ENCODE peak calls at places on chromosomes 16 and 17, in eight cellular contexts. O is HTR-8/SVneo; I is stimulated activated CD4-positive, alpha-beta T cell treated with anti-CD3 and anti-CD28 coated beads, Interleukin-4, amount 100 ng/mL, for 24 hours; K is effector memory CD8-positive, alpha-beta T cell; X is mucosa of descending colon; F is brain microvascular endothelial cell; V is transverse colon; D is NCI-H1092. E is an unnamed sample.

GRCh38 chr16:58127634-58128033 is 1.5 kb downstream of the CFAP20 start:
- DNase-seq in X (no peak), O (no peak), V (no peak), D (no peak), K (no peak), F (no peak), I (no peak), E (no peak)

GRCh38 chr16:8403978-8404738 is 186.2 kb downstream of the TMEM114 start:
- DNase-seq in F (no peak), I (no peak), X (no peak), D (no peak), V (no peak), O (no peak), K (no peak), E (no peak)

GRCh38 chr17:79295307-79295706 is 220.7 kb downstream of the ENGASE start:
- DNase-seq in K (no peak), O (no peak), F (no peak), V (no peak), X (no peak), I (no peak), D (no peak), E (no peak)

GRCh38 chr16:87359121-87359520 is 24.5 kb downstream of the FBXO31 start:
- DNase-seq in D (no peak), O (no peak), I (no peak), V (no peak), F (no peak), K (no peak), X (no peak), E (no peak)

GRCh38 chr16:50400312-50400966 is 31.7 kb upstream of the BRD7 start:
- DNase-seq in F (no peak), O (no peak), D (no peak), K (no peak), I (no peak), X (no peak), V (no peak), E (no peak)

GRCh38 chr17:33687831-33688230 is 394.7 kb upstream of the ASIC2 start:
- DNase-seq in O (no peak), D (no peak), I (no peak), X (no peak), K (no peak), V (no peak), F (no peak), E (no peak)

GRCh38 chr17:44444735-44445105 is 55.3 kb upstream of the ITGA2B start:
- DNase-seq in I (no peak), F (peak), D (no peak), K (no peak), X (no peak), V (no peak), O (no peak), E (peak)

GRCh38 chr16:11194913-11195312 is 61.1 kb downstream of the SOCS1 start:
- DNase-seq in D (no peak), K (no peak), I (no peak), F (no peak), O (no peak), X (no peak), V (no peak), E (no peak)

GRCh38 chr17:53721101-53721500 is 101.6 kb upstream of the KIF2B start:
- DNase-seq in I (no peak), O (no peak), F (no peak), X (no peak), V (no peak), D (no peak), K (no peak), E (no peak)

GRCh38 chr17:77307479-77308198 is 166.9 kb downstream of the SEC14L1 start:
- DNase-seq in O (no peak), X (no peak), I (no peak), V (no peak), K (no peak), F (no peak), D (no peak), E (no peak)

GRCh38 chr16:86479419-86479818 is 30.9 kb upstream of the FOXF1 start:
- DNase-seq in D (no peak), X (no peak), F (no peak), K (no peak), I (no peak), V (no peak), O (no peak), E (no peak)

GRCh38 chr17:2990396-2990795 is 73.0 kb downstream of the OR1D5 start:
- DNase-seq in D (no peak), K (no peak), I (no peak), F (no peak), O (no peak), V (no peak), X (no peak), E (no peak)

GRCh38 chr16:88378836-88379693 is 3.7 kb upstream of the ZNF469 start:
- DNase-seq in F (no peak), V (no peak), K (no peak), X (no peak), D (no peak), I (no peak), O (no peak), E (no peak)

GRCh38 chr16:69040144-69040909 is 65.1 kb upstream of the HAS3 start:
- DNase-seq in F (no peak), X (no peak), V (no peak), I (no peak), K (no peak), D (no peak), O (no peak), E (peak)

GRCh38 chr17:73343168-73343634 is 31.4 kb upstream of the CDC42EP4 start:
- DNase-seq in I (no peak), D (peak), X (peak), K (no peak), V (peak), O (peak), F (peak), E (no peak)

GRCh38 chr16:81238296-81239011 is at the start of gene BCO1:
- DNase-seq in K (no peak), D (peak), V (peak), I (no peak), O (peak), X (peak), F (peak), E (no peak)

GRCh38 chr17:9537177-9537776 is 38.3 kb downstream of the STX8 start:
- DNase-seq in X (no peak), D (no peak), V (no peak), I (no peak), O (no peak), K (no peak), F (no peak), E (no peak)

GRCh38 chr16:68756250-68757051 is 19.4 kb downstream of the CDH1 start:
- DNase-seq in K (no peak), F (no peak), O (no peak), X (peak), D (no peak), V (peak), I (peak), E (peak)

GRCh38 chr16:77317059-77317458 is 117.8 kb downstream of the ADAMTS18 start:
- DNase-seq in F (no peak), X (no peak), V (no peak), O (no peak), D (no peak), K (no peak), I (no peak), E (no peak)

GRCh38 chr17:61335845-61336655 is 63.6 kb upstream of the TBX2 start:
- DNase-seq in X (peak), I (no peak), F (no peak), D (peak), O (no peak), K (no peak), V (no peak), E (no peak)